ENCODE peak calls at places on chromosomes 2 and 18, in five cellular contexts. S is thyroid gland, M is aorta, Z is dorsolateral prefrontal cortex, A is mammary epithelial cell. G is an unnamed sample.

GRCh38 chr2:24454258-24454657 is 36.8 kb upstream of the NCOA1 start:
- DNase-seq in S (no peak), M (no peak), Z (no peak), A (no peak), G (no peak)

GRCh38 chr2:83394134-83394965 is 1064.7 kb downstream of the SUCLG1 start:
- DNase-seq in S (no peak), M (no peak), Z (no peak), A (no peak), G (no peak)

GRCh38 chr2:33146112-33146511 is 199.4 kb downstream of the LTBP1 start:
- DNase-seq in S (no peak), M (no peak), Z (no peak), A (no peak), G (peak; percentile 70)

GRCh38 chr2:202689459-202689858 is 54.7 kb downstream of the FAM117B start:
- DNase-seq in S (no peak), M (no peak), Z (no peak), A (no peak), G (no peak)

GRCh38 chr2:58334414-58334813 is 93.3 kb upstream of the FANCL start:
- DNase-seq in S (no peak), M (no peak), Z (no peak), A (no peak), G (no peak)

GRCh38 chr2:195756218-195756941 is 99.4 kb downstream of the SLC39A10 start:
- DNase-seq in S (no peak), M (no peak), Z (no peak), A (peak; percentile 33), G (no peak)

GRCh38 chr2:73886357-73886756 is 6.5 kb upstream of the ACTG2 start:
- DNase-seq in S (no peak), M (no peak), Z (no peak), A (no peak), G (no peak)

GRCh38 chr2:226875438-226876225 is 39.8 kb downstream of the RHBDD1 start:
- DNase-seq in S (no peak), M (no peak), Z (no peak), A (no peak), G (no peak)

GRCh38 chr2:72719416-72719815 is 106.4 kb downstream of the EXOC6B start:
- DNase-seq in S (no peak), M (no peak), Z (no peak), A (peak; percentile 39), G (no peak)

GRCh38 chr2:120395686-120396518 is 50.0 kb downstream of the INHBB start:
- DNase-seq in S (peak; percentile 97), M (no peak), Z (peak; percentile 28), A (no peak), G (peak; percentile 68)

GRCh38 chr2:54353216-54353615 is 97.2 kb upstream of the TSPYL6 start:
- DNase-seq in S (no peak), M (no peak), Z (no peak), A (no peak), G (no peak)

GRCh38 chr2:128797092-128797491 is 478.4 kb upstream of the HS6ST1 start:
- DNase-seq in S (no peak), M (no peak), Z (no peak), A (no peak), G (no peak)

GRCh38 chr2:121103969-121104368 is 181.0 kb downstream of the TFCP2L1 start:
- DNase-seq in S (no peak), M (no peak), Z (no peak), A (no peak), G (no peak)

GRCh38 chr2:208142255-208142924 is 3.6 kb downstream of the CRYGB start:
- DNase-seq in S (no peak), M (no peak), Z (no peak), A (peak; percentile 43), G (no peak)

GRCh38 chr2:88932677-88933076 is 241.2 kb downstream of the RPIA start:
- DNase-seq in S (no peak), M (no peak), Z (no peak), A (no peak), G (no peak)

GRCh38 chr2:196130039-196130825 is 41.1 kb downstream of the STK17B start:
- DNase-seq in S (no peak), M (no peak), Z (no peak), A (no peak), G (no peak)

GRCh38 chr2:479505-480161 is 191.7 kb upstream of the ALKAL2 start:
- DNase-seq in S (no peak), M (no peak), Z (no peak), A (no peak), G (peak; percentile 42)

GRCh38 chr2:26887142-26887541 is 39.2 kb downstream of the DPYSL5 start:
- DNase-seq in S (no peak), M (no peak), Z (no peak), A (no peak), G (no peak)

GRCh38 chr2:188399159-188399558 is 107.5 kb downstream of the GULP1 start:
- DNase-seq in S (no peak), M (no peak), Z (no peak), A (no peak), G (peak; percentile 14)

GRCh38 chr2:174485763-174486613 is 841 bp downstream of the GPR155 start:
- DNase-seq in S (peak; percentile 29), M (peak; percentile 53), Z (peak; percentile 44), A (peak; percentile 23), G (peak; percentile 82)

GRCh38 chr2:174908284-174908683 is 96.9 kb downstream of the CHN1 start:
- DNase-seq in S (no peak), M (no peak), Z (no peak), A (no peak), G (peak; percentile 39)

GRCh38 chr2:38959938-38960608 is 70.4 kb downstream of the ARHGEF33 start:
- DNase-seq in S (peak; percentile 78), M (peak; percentile 90), Z (peak; percentile 68), A (peak; percentile 76), G (peak; percentile 98)

GRCh38 chr18:34959211-34959829 is 81.9 kb upstream of the MAPRE2 start:
- DNase-seq in S (no peak), M (no peak), Z (no peak), A (no peak), G (no peak)

GRCh38 chr18:38526922-38527321 is 961.3 kb upstream of the CELF4 start:
- DNase-seq in S (no peak), M (no peak), Z (no peak), A (peak; percentile 57), G (no peak)

GRCh38 chr2:10919776-10920606 is 8.3 kb downstream of the KCNF1 start:
- DNase-seq in S (no peak), M (no peak), Z (no peak), A (no peak), G (no peak)

GRCh38 chr2:189515264-189515663 is 65.3 kb downstream of the SLC40A1 start:
- DNase-seq in S (no peak), M (no peak), Z (no peak), A (no peak), G (no peak)

GRCh38 chr2:2455151-2455550 is 124.1 kb upstream of the MYT1L start:
- DNase-seq in S (no peak), M (no peak), Z (no peak), A (no peak), G (no peak)

GRCh38 chr18:22559414-22560282 is 141.9 kb upstream of the CTAGE1 start:
- DNase-seq in S (peak; percentile 66), M (peak; percentile 86), Z (no peak), A (peak; percentile 29), G (peak; percentile 91)

GRCh38 chr2:12325806-12326205 is 390.9 kb upstream of the TRIB2 start:
- DNase-seq in S (no peak), M (peak; percentile 82), Z (no peak), A (no peak), G (peak; percentile 76)

GRCh38 chr18:24837065-24837464 is 376.6 kb downstream of the HRH4 start:
- DNase-seq in S (no peak), M (no peak), Z (no peak), A (peak; percentile 10), G (peak; percentile 55)

GRCh38 chr2:168997794-168998193 is 33.3 kb downstream of the ABCB11 start:
- DNase-seq in S (no peak), M (no peak), Z (no peak), A (peak; percentile 46), G (no peak)

GRCh38 chr2:218960196-218961165 is 1.0 kb downstream of the CDK5R2 start:
- DNase-seq in S (no peak), M (no peak), Z (no peak), A (no peak), G (no peak)
- H3K4me3 ChIP-seq in S (no peak overlapping the region), M (no peak overlapping the region), Z (peak overlapping the region; percentile 66), A (no peak overlapping the region), G (no peak overlapping the region)

GRCh38 chr2:46339200-46339599 is 42.0 kb downstream of the EPAS1 start:
- DNase-seq in S (no peak), M (no peak), Z (no peak), A (no peak), G (no peak)

GRCh38 chr2:46338674-46339073 is 41.5 kb downstream of the EPAS1 start:
- DNase-seq in S (no peak), M (no peak), Z (no peak), A (no peak), G (no peak)

GRCh38 chr2:46340740-46341420 is 43.7 kb downstream of the EPAS1 start:
- DNase-seq in S (no peak), M (no peak), Z (no peak), A (no peak), G (no peak)

GRCh38 chr2:46337208-46337994 is 40.2 kb downstream of the EPAS1 start:
- DNase-seq in S (no peak), M (no peak), Z (no peak), A (peak; percentile 24), G (no peak)

DNA sequence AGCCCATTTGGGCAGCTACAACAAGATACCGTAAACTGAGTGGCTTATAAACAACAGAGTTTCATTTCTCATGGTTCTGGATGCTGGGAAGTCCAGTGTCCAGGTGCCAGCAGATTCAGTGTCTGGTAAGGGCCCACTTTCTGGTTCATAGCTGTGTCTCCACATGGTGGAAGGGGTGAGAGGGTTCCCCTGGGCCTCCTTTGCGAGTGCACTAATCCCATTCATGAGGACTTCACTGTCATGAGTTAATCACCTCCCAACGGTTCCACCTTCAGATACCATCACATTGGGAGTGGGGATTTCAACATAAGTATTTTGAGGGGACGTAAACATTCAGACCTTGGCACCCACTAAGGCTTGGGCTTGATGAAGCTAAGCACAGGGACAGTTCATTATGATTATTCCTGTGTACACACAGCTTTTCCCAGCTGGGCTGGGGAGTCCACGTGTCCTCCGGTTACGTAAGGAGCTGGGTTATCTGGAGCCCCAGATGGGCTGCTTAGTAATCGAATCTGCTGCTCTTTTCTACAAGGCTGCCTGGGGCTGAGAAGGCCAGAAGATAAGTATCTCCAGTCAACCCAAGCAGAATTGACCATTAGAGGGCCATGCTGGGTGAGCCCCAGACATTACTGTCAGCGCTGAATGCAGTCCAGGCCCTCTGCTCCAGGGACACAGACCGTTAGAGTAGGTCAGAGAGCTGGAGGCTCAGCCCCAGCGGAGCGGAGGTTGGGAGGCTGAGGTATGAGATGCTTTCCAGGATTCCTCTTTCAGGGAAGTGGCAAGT is 42.7 kb downstream of the EPAS1 start:
- DNase-seq in S (no peak), M (no peak), Z (no peak), A (no peak), G (no peak)
- H3K27ac ChIP-seq in S (peak overlapping the region; percentile 34), M (peak overlapping the region; percentile 19), Z (no peak overlapping the region), A (no peak overlapping the region), G (peak overlapping the region; percentile 4)

GRCh38 chr18:79684283-79684631 is 4.7 kb downstream of the CTDP1 start:
- DNase-seq in S (no peak), M (no peak), Z (no peak), A (no peak), G (peak; percentile 60)
- H3K4me3 ChIP-seq in S (no peak overlapping the region), M (no peak overlapping the region), Z (no peak overlapping the region), A (no peak overlapping the region), G (no peak overlapping the region)

DNA sequence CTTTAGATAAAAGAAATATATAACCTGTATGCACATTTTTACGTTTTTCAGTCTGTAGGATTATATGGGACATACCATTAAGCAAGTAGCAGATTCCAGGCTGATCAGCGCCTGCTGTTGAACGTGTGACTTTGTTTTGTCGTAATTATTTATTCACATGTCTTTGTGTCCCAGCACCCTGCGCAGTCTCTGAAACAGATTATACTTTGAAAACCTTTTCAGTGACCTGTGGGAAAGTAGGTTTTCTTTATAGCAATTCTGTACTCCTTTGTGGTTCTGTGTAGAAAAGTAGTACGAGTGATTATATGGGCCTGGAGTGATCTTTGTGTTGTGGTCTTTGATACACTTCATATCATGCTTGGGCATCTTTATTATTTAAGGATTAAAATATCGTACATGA is 68.5 kb downstream of the MTA3 start:
- DNase-seq in S (no peak), M (no peak), Z (no peak), A (no peak), G (no peak)
- H3K27ac ChIP-seq in S (no peak overlapping the region), M (no peak overlapping the region), Z (no peak overlapping the region), A (no peak overlapping the region), G (no peak overlapping the region)